ENCODE peak calls at places on chromosomes 5 and 9, in eight cellular contexts. One of them, this sample, is unnamed.

GRCh38 chr5:138873886-138874200 is 1.3 kb downstream of the LRRTM2 start:
- DNase-seq in activated gamma-delta T cell treated with Interleukin-2 at 50 U/mL for 16 hours: no peak
- DNase-seq in neural crest cell: no peak
- DNase-seq in naive thymus-derived CD4-positive, alpha-beta T cell: no peak
- DNase-seq in HFFc6: no peak
- DNase-seq in left colon: no peak
- DNase-seq in NCI-H460: no peak
- DNase-seq in stimulated activated CD4-positive, alpha-beta T cell treated with anti-CD3 and anti-CD28 coated beads, Interleukin-2, amount 100 ng/mL, for 48 hours: no peak
- DNase-seq in this sample: no peak

GRCh38 chr5:90563161-90563560 is 4.6 kb downstream of the ADGRV1 start:
- DNase-seq in activated gamma-delta T cell treated with Interleukin-2 at 50 U/mL for 16 hours: no peak
- DNase-seq in neural crest cell: no peak
- DNase-seq in naive thymus-derived CD4-positive, alpha-beta T cell: no peak
- DNase-seq in HFFc6: no peak
- DNase-seq in left colon: no peak
- DNase-seq in NCI-H460: no peak
- DNase-seq in stimulated activated CD4-positive, alpha-beta T cell treated with anti-CD3 and anti-CD28 coated beads, Interleukin-2, amount 100 ng/mL, for 48 hours: no peak
- DNase-seq in this sample: no peak

GRCh38 chr5:78671609-78672008 is 23.0 kb upstream of the LHFPL2 start:
- DNase-seq in activated gamma-delta T cell treated with Interleukin-2 at 50 U/mL for 16 hours: no peak
- DNase-seq in neural crest cell: no peak
- DNase-seq in naive thymus-derived CD4-positive, alpha-beta T cell: no peak
- DNase-seq in HFFc6: no peak
- DNase-seq in left colon: peak; percentile 63
- DNase-seq in NCI-H460: no peak
- DNase-seq in stimulated activated CD4-positive, alpha-beta T cell treated with anti-CD3 and anti-CD28 coated beads, Interleukin-2, amount 100 ng/mL, for 48 hours: no peak
- DNase-seq in this sample: no peak

GRCh38 chr5:31733365-31733764 is 94.4 kb downstream of the PDZD2 start:
- DNase-seq in activated gamma-delta T cell treated with Interleukin-2 at 50 U/mL for 16 hours: no peak
- DNase-seq in neural crest cell: no peak
- DNase-seq in naive thymus-derived CD4-positive, alpha-beta T cell: no peak
- DNase-seq in HFFc6: no peak
- DNase-seq in left colon: no peak
- DNase-seq in NCI-H460: no peak
- DNase-seq in stimulated activated CD4-positive, alpha-beta T cell treated with anti-CD3 and anti-CD28 coated beads, Interleukin-2, amount 100 ng/mL, for 48 hours: no peak
- DNase-seq in this sample: no peak

GRCh38 chr5:163894645-163895044 is 389.2 kb downstream of the MAT2B start:
- DNase-seq in activated gamma-delta T cell treated with Interleukin-2 at 50 U/mL for 16 hours: no peak
- DNase-seq in neural crest cell: no peak
- DNase-seq in naive thymus-derived CD4-positive, alpha-beta T cell: no peak
- DNase-seq in HFFc6: peak; percentile 53
- DNase-seq in left colon: no peak
- DNase-seq in NCI-H460: no peak
- DNase-seq in stimulated activated CD4-positive, alpha-beta T cell treated with anti-CD3 and anti-CD28 coated beads, Interleukin-2, amount 100 ng/mL, for 48 hours: no peak
- DNase-seq in this sample: no peak

GRCh38 chr9:105967798-105968197 is 273.5 kb downstream of the TMEM38B start:
- DNase-seq in activated gamma-delta T cell treated with Interleukin-2 at 50 U/mL for 16 hours: no peak
- DNase-seq in neural crest cell: no peak
- DNase-seq in naive thymus-derived CD4-positive, alpha-beta T cell: no peak
- DNase-seq in HFFc6: no peak
- DNase-seq in left colon: no peak
- DNase-seq in NCI-H460: no peak
- DNase-seq in stimulated activated CD4-positive, alpha-beta T cell treated with anti-CD3 and anti-CD28 coated beads, Interleukin-2, amount 100 ng/mL, for 48 hours: no peak
- DNase-seq in this sample: no peak

GRCh38 chr5:113271015-113271414 is 163.8 kb downstream of the TSSK1B start:
- DNase-seq in activated gamma-delta T cell treated with Interleukin-2 at 50 U/mL for 16 hours: no peak
- DNase-seq in neural crest cell: no peak
- DNase-seq in naive thymus-derived CD4-positive, alpha-beta T cell: no peak
- DNase-seq in HFFc6: no peak
- DNase-seq in left colon: no peak
- DNase-seq in NCI-H460: no peak
- DNase-seq in stimulated activated CD4-positive, alpha-beta T cell treated with anti-CD3 and anti-CD28 coated beads, Interleukin-2, amount 100 ng/mL, for 48 hours: no peak
- DNase-seq in this sample: no peak

GRCh38 chr9:9004844-9005243 is 1205.3 kb upstream of the DMAC1 start:
- DNase-seq in activated gamma-delta T cell treated with Interleukin-2 at 50 U/mL for 16 hours: no peak
- DNase-seq in neural crest cell: no peak
- DNase-seq in naive thymus-derived CD4-positive, alpha-beta T cell: no peak
- DNase-seq in HFFc6: no peak
- DNase-seq in left colon: no peak
- DNase-seq in NCI-H460: no peak
- DNase-seq in stimulated activated CD4-positive, alpha-beta T cell treated with anti-CD3 and anti-CD28 coated beads, Interleukin-2, amount 100 ng/mL, for 48 hours: no peak
- DNase-seq in this sample: no peak

GRCh38 chr9:80175286-80175906 is 603.6 kb downstream of the TLE4 start:
- DNase-seq in activated gamma-delta T cell treated with Interleukin-2 at 50 U/mL for 16 hours: no peak
- DNase-seq in neural crest cell: peak; percentile 9
- DNase-seq in naive thymus-derived CD4-positive, alpha-beta T cell: peak; percentile 25
- DNase-seq in HFFc6: peak; percentile 8
- DNase-seq in left colon: no peak
- DNase-seq in NCI-H460: peak; percentile 7
- DNase-seq in stimulated activated CD4-positive, alpha-beta T cell treated with anti-CD3 and anti-CD28 coated beads, Interleukin-2, amount 100 ng/mL, for 48 hours: peak; percentile 15
- DNase-seq in this sample: no peak

GRCh38 chr9:35518981-35519679 is 29.2 kb downstream of the RUSC2 start:
- DNase-seq in activated gamma-delta T cell treated with Interleukin-2 at 50 U/mL for 16 hours: no peak
- DNase-seq in neural crest cell: no peak
- DNase-seq in naive thymus-derived CD4-positive, alpha-beta T cell: no peak
- DNase-seq in HFFc6: peak; percentile 22
- DNase-seq in left colon: no peak
- DNase-seq in NCI-H460: no peak
- DNase-seq in stimulated activated CD4-positive, alpha-beta T cell treated with anti-CD3 and anti-CD28 coated beads, Interleukin-2, amount 100 ng/mL, for 48 hours: no peak
- DNase-seq in this sample: no peak

GRCh38 chr5:110376281-110376916 is 350.1 kb downstream of the TMEM232 start:
- DNase-seq in activated gamma-delta T cell treated with Interleukin-2 at 50 U/mL for 16 hours: no peak
- DNase-seq in neural crest cell: no peak
- DNase-seq in naive thymus-derived CD4-positive, alpha-beta T cell: no peak
- DNase-seq in HFFc6: peak; percentile 3
- DNase-seq in left colon: no peak
- DNase-seq in NCI-H460: no peak
- DNase-seq in stimulated activated CD4-positive, alpha-beta T cell treated with anti-CD3 and anti-CD28 coated beads, Interleukin-2, amount 100 ng/mL, for 48 hours: no peak
- DNase-seq in this sample: no peak

GRCh38 chr9:132250324-132251262 is 88.7 kb downstream of the NTNG2 start:
- DNase-seq in activated gamma-delta T cell treated with Interleukin-2 at 50 U/mL for 16 hours: no peak
- DNase-seq in neural crest cell: no peak
- DNase-seq in naive thymus-derived CD4-positive, alpha-beta T cell: no peak
- DNase-seq in HFFc6: no peak
- DNase-seq in left colon: no peak
- DNase-seq in NCI-H460: no peak
- DNase-seq in stimulated activated CD4-positive, alpha-beta T cell treated with anti-CD3 and anti-CD28 coated beads, Interleukin-2, amount 100 ng/mL, for 48 hours: no peak
- DNase-seq in this sample: no peak

GRCh38 chr9:69385474-69386091 is 60.6 kb downstream of the ENTREP1 start:
- DNase-seq in activated gamma-delta T cell treated with Interleukin-2 at 50 U/mL for 16 hours: no peak
- DNase-seq in neural crest cell: no peak
- DNase-seq in naive thymus-derived CD4-positive, alpha-beta T cell: no peak
- DNase-seq in HFFc6: no peak
- DNase-seq in left colon: no peak
- DNase-seq in NCI-H460: no peak
- DNase-seq in stimulated activated CD4-positive, alpha-beta T cell treated with anti-CD3 and anti-CD28 coated beads, Interleukin-2, amount 100 ng/mL, for 48 hours: no peak
- DNase-seq in this sample: no peak

GRCh38 chr5:5356765-5357164 is 65.7 kb upstream of the ICE1 start:
- DNase-seq in activated gamma-delta T cell treated with Interleukin-2 at 50 U/mL for 16 hours: no peak
- DNase-seq in neural crest cell: no peak
- DNase-seq in naive thymus-derived CD4-positive, alpha-beta T cell: no peak
- DNase-seq in HFFc6: no peak
- DNase-seq in left colon: no peak
- DNase-seq in NCI-H460: no peak
- DNase-seq in stimulated activated CD4-positive, alpha-beta T cell treated with anti-CD3 and anti-CD28 coated beads, Interleukin-2, amount 100 ng/mL, for 48 hours: no peak
- DNase-seq in this sample: no peak

GRCh38 chr5:96175090-96175489 is 213.4 kb upstream of the ELL2 start:
- DNase-seq in activated gamma-delta T cell treated with Interleukin-2 at 50 U/mL for 16 hours: no peak
- DNase-seq in neural crest cell: no peak
- DNase-seq in naive thymus-derived CD4-positive, alpha-beta T cell: no peak
- DNase-seq in HFFc6: no peak
- DNase-seq in left colon: no peak
- DNase-seq in NCI-H460: peak; percentile 17
- DNase-seq in stimulated activated CD4-positive, alpha-beta T cell treated with anti-CD3 and anti-CD28 coated beads, Interleukin-2, amount 100 ng/mL, for 48 hours: no peak
- DNase-seq in this sample: no peak

GRCh38 chr5:95591490-95591901 is 28.4 kb upstream of the GPR150 start:
- DNase-seq in activated gamma-delta T cell treated with Interleukin-2 at 50 U/mL for 16 hours: no peak
- DNase-seq in neural crest cell: no peak
- DNase-seq in naive thymus-derived CD4-positive, alpha-beta T cell: no peak
- DNase-seq in HFFc6: peak; percentile 89
- DNase-seq in left colon: no peak
- DNase-seq in NCI-H460: peak; percentile 11
- DNase-seq in stimulated activated CD4-positive, alpha-beta T cell treated with anti-CD3 and anti-CD28 coated beads, Interleukin-2, amount 100 ng/mL, for 48 hours: no peak
- DNase-seq in this sample: no peak

GRCh38 chr5:173881811-173882575 is 6.2 kb upstream of the CPEB4 start:
- DNase-seq in activated gamma-delta T cell treated with Interleukin-2 at 50 U/mL for 16 hours: no peak
- DNase-seq in neural crest cell: no peak
- DNase-seq in naive thymus-derived CD4-positive, alpha-beta T cell: no peak
- DNase-seq in HFFc6: peak; percentile 28
- DNase-seq in left colon: no peak
- DNase-seq in NCI-H460: no peak
- DNase-seq in stimulated activated CD4-positive, alpha-beta T cell treated with anti-CD3 and anti-CD28 coated beads, Interleukin-2, amount 100 ng/mL, for 48 hours: no peak
- DNase-seq in this sample: no peak

GRCh38 chr9:131361202-131361833 is 32.6 kb upstream of the PRRC2B start:
- DNase-seq in activated gamma-delta T cell treated with Interleukin-2 at 50 U/mL for 16 hours: no peak
- DNase-seq in neural crest cell: no peak
- DNase-seq in naive thymus-derived CD4-positive, alpha-beta T cell: peak; percentile 45
- DNase-seq in HFFc6: peak; percentile 18
- DNase-seq in left colon: no peak
- DNase-seq in NCI-H460: no peak
- DNase-seq in stimulated activated CD4-positive, alpha-beta T cell treated with anti-CD3 and anti-CD28 coated beads, Interleukin-2, amount 100 ng/mL, for 48 hours: no peak
- DNase-seq in this sample: no peak

GRCh38 chr5:100840364-100840763 is 62.7 kb downstream of the ST8SIA4 start:
- DNase-seq in activated gamma-delta T cell treated with Interleukin-2 at 50 U/mL for 16 hours: no peak
- DNase-seq in neural crest cell: no peak
- DNase-seq in naive thymus-derived CD4-positive, alpha-beta T cell: no peak
- DNase-seq in HFFc6: no peak
- DNase-seq in left colon: no peak
- DNase-seq in NCI-H460: peak; percentile 61
- DNase-seq in stimulated activated CD4-positive, alpha-beta T cell treated with anti-CD3 and anti-CD28 coated beads, Interleukin-2, amount 100 ng/mL, for 48 hours: no peak
- DNase-seq in this sample: no peak

GRCh38 chr5:16459451-16459850 is 6.1 kb downstream of the ZNF622 start:
- DNase-seq in activated gamma-delta T cell treated with Interleukin-2 at 50 U/mL for 16 hours: no peak
- DNase-seq in neural crest cell: no peak
- DNase-seq in naive thymus-derived CD4-positive, alpha-beta T cell: no peak
- DNase-seq in HFFc6: no peak
- DNase-seq in left colon: no peak
- DNase-seq in NCI-H460: no peak
- DNase-seq in stimulated activated CD4-positive, alpha-beta T cell treated with anti-CD3 and anti-CD28 coated beads, Interleukin-2, amount 100 ng/mL, for 48 hours: no peak
- DNase-seq in this sample: no peak

GRCh38 chr5:45411971-45412612 is 284.1 kb downstream of the HCN1 start:
- DNase-seq in activated gamma-delta T cell treated with Interleukin-2 at 50 U/mL for 16 hours: no peak
- DNase-seq in neural crest cell: no peak
- DNase-seq in naive thymus-derived CD4-positive, alpha-beta T cell: no peak
- DNase-seq in HFFc6: no peak
- DNase-seq in left colon: no peak
- DNase-seq in NCI-H460: no peak
- DNase-seq in stimulated activated CD4-positive, alpha-beta T cell treated with anti-CD3 and anti-CD28 coated beads, Interleukin-2, amount 100 ng/mL, for 48 hours: no peak
- DNase-seq in this sample: no peak

GRCh38 chr5:38921174-38921573 is 75.4 kb downstream of the OSMR start:
- DNase-seq in activated gamma-delta T cell treated with Interleukin-2 at 50 U/mL for 16 hours: no peak
- DNase-seq in neural crest cell: no peak
- DNase-seq in naive thymus-derived CD4-positive, alpha-beta T cell: no peak
- DNase-seq in HFFc6: no peak
- DNase-seq in left colon: no peak
- DNase-seq in NCI-H460: no peak
- DNase-seq in stimulated activated CD4-positive, alpha-beta T cell treated with anti-CD3 and anti-CD28 coated beads, Interleukin-2, amount 100 ng/mL, for 48 hours: no peak
- DNase-seq in this sample: no peak

This sample was measured in CD8-positive, alpha-beta memory T cell.